ENCODE peak calls at places on chromosomes 6 and 20, in five cellular contexts. W is WTC11, P is A549, L is HepG2, Z is K562. T is an unnamed sample.

GRCh38 chr6:128743974-128744765 is 138.8 kb upstream of the LAMA2 start:
- DNase-seq in Z (no peak), L (no peak), W (peak; percentile 53), P (no peak), T (no peak)

GRCh38 chr6:89369009-89369408 is 16.5 kb upstream of the UBE2J1 start:
- DNase-seq in L (peak; percentile 35), Z (no peak), W (peak; percentile 50), P (no peak), T (no peak)

GRCh38 chr6:131027326-131027725 is 35.7 kb downstream of the EPB41L2 start:
- DNase-seq in P (no peak), Z (no peak), W (no peak), L (no peak), T (no peak)

GRCh38 chr20:16575390-16576140 is 2.3 kb upstream of the KIF16B start:
- DNase-seq in L (no peak), W (no peak), Z (no peak), P (peak; percentile 44), T (no peak)

GRCh38 chr6:64081459-64081858 is 445.9 kb downstream of the PHF3 start:
- DNase-seq in W (no peak), L (no peak), P (no peak), Z (no peak), T (no peak)

GRCh38 chr20:21048841-21049273 is 57.3 kb downstream of the LINC00237 start:
- DNase-seq in L (peak; percentile 55), W (peak; percentile 88), Z (peak; percentile 69), P (peak; percentile 69), T (no peak)

GRCh38 chr6:166242888-166243287 is 65.3 kb downstream of the PRR18 start:
- DNase-seq in L (no peak), W (no peak), P (no peak), Z (no peak), T (no peak)

GRCh38 chr6:36029464-36029863 is 1.9 kb downstream of the MAPK14 start:
- DNase-seq in Z (no peak), L (peak; percentile 68), P (no peak), W (no peak), T (no peak)

GRCh38 chr6:26159417-26160273 is 72.4 kb downstream of the HFE start:
- DNase-seq in P (no peak), Z (no peak), W (no peak), L (no peak), T (peak; percentile 45)

GRCh38 chr20:57103146-57103800 is 163.2 kb downstream of the BMP7 start:
- DNase-seq in L (no peak), Z (no peak), W (no peak), P (no peak), T (no peak)

GRCh38 chr6:56842602-56843475 is 112.1 kb upstream of the BEND6 start:
- DNase-seq in Z (no peak), P (no peak), W (peak; percentile 72), L (no peak), T (no peak)

GRCh38 chr6:56840467-56841371 is 114.2 kb upstream of the BEND6 start:
- DNase-seq in P (no peak), L (peak; percentile 49), Z (no peak), W (no peak), T (no peak)

GRCh38 chr6:56843476-56844349 is 111.2 kb upstream of the BEND6 start:
- DNase-seq in P (peak; percentile 65), L (peak; percentile 77), W (peak; percentile 81), Z (peak; percentile 66), T (peak; percentile 66)

GRCh38 chr6:56841372-56841749 is 113.5 kb upstream of the BEND6 start:
- DNase-seq in P (no peak), L (no peak), Z (no peak), W (no peak), T (no peak)

GRCh38 chr6:56841751-56842150 is 113.2 kb upstream of the BEND6 start:
- DNase-seq in P (no peak), Z (no peak), W (no peak), L (no peak), T (no peak)
- TF ChIP-seq ESRRA in P (no peak), Z (no peak), W (no peak), L (no peak), T (no peak)

DNA sequence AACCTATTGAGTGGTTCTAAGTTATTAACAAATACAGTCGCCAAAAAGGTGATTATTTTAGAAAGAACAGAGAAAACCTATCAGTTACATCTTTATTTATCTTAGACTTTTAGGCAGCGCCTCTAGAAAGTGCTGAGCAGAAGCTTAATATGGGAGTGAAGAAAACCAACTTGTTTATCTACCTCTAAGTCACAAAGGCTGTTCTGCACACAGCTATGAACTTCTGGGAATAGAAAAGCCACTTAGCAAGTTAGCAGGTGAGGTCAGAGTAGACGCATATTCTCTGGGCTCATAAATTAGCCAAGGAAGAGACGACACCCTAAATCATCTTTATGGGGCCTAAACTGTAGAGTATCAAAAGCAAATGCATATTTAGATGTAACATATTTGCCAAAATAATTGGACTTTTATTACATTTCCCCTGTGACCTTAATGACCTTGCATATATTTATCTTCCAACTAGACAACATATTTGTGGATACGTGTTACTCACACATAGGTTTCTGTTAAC is 267.0 kb downstream of the ADGB start:
- DNase-seq in L (no peak), W (no peak), Z (no peak), P (no peak), T (no peak)
- TF ChIP-seq ESRRA in L (no peak), W (no peak), Z (peak; percentile 78), P (no peak), T (no peak)

GRCh38 chr20:4633780-4634179 is 87.9 kb upstream of the PRND start:
- DNase-seq in Z (no peak), P (no peak), L (no peak), W (no peak), T (no peak)
- TF ChIP-seq ESRRA in Z (no peak), P (no peak), L (no peak), W (no peak), T (no peak)

GRCh38 chr6:125044667-125045066 is 82.4 kb downstream of the RNF217 start:
- DNase-seq in L (no peak), W (no peak), P (no peak), Z (no peak), T (no peak)

GRCh38 chr6:125041740-125042459 is 79.7 kb downstream of the RNF217 start:
- DNase-seq in P (no peak), W (no peak), L (no peak), Z (no peak), T (no peak)

GRCh38 chr6:125044066-125044465 is 81.8 kb downstream of the RNF217 start:
- DNase-seq in P (no peak), Z (no peak), L (no peak), W (no peak), T (no peak)

GRCh38 chr6:125048274-125048673 is 86.0 kb downstream of the RNF217 start:
- DNase-seq in Z (no peak), W (no peak), P (no peak), L (no peak), T (no peak)

DNA sequence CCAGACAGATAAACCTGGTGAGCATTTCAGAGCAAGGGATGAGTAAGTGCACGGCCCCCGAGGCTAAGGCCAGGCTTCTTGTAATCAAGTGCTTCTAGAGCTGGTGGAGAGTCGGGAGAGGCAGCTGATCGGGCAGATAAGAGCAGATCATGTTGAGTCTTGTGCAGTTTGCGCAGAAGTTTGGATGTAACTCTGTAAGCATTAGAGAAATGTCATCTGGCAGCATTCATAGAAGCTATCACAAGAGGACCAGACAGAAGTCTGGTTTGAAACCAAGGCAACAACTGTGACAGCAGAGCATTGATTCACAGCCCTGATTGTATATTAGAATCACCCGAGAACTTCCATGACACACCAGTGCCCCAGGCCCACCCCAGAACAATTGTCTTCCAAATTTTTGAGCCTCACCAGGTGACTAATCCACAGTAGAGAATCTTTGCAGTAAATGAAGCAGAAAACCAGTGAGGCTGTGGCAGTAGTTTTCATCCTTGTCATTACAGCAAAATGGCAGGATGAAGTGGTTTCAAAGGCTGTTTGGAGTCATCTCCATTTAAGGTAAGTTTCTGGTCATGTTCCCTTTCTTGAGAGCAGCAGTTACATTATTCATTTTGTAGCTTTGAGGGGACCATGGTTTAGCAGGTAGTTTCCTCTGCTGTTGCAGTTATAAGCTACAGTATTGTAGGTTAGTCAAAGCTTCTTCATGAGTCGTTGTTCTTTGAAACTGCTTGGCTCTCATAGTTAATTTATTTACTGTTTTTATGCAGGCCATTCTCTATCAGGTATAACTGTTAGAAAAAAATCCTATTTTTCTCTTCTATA is 84.1 kb downstream of the RNF217 start:
- DNase-seq in L (no peak), Z (peak; percentile 36), W (no peak), P (no peak), T (no peak)
- TF ChIP-seq ESRRA in L (no peak), Z (no peak), W (no peak), P (no peak), T (no peak)

DNA sequence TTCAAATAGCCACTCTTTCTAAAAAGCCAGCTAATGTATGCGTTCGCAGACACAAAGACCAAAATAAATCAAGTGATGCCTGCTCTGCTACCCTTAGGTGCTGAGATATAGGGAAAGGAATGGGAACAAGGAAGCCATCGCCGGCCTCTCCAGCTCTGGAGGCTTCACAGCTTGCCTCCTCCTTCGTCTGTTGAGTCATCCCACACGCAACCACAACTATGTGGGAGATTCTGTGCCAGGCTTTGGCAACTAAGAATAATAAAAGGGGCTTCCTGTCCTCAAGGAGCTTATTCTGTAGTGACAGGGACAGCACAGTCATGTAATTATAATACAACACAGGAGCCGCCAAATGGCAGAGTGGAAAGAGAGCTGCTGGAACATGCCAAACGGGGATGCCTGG is 27.4 kb upstream of the SLC22A23 start:
- DNase-seq in L (no peak), P (no peak), Z (no peak), W (no peak), T (no peak)
- TF ChIP-seq ESRRA in L (no peak), P (no peak), Z (no peak), W (no peak), T (no peak)

GRCh38 chr20:50395258-50395729 is 114.9 kb upstream of the PTPN1 start:
- DNase-seq in Z (no peak), W (no peak), L (no peak), P (no peak), T (no peak)
- TF ChIP-seq ESRRA in Z (no peak), W (no peak), L (no peak), P (no peak), T (no peak)

GRCh38 chr20:23407770-23408467 is 13.4 kb downstream of the NAPB start:
- DNase-seq in Z (no peak), W (no peak), L (no peak), P (no peak), T (no peak)

GRCh38 chr20:23406880-23407279 is 14.4 kb downstream of the NAPB start:
- DNase-seq in P (no peak), Z (no peak), W (no peak), L (no peak), T (no peak)

GRCh38 chr20:23401051-23401450 is 20.2 kb downstream of the NAPB start:
- DNase-seq in Z (no peak), L (no peak), W (no peak), P (no peak), T (no peak)

GRCh38 chr20:23403721-23404120 is 17.6 kb downstream of the NAPB start:
- DNase-seq in Z (no peak), P (no peak), W (no peak), L (no peak), T (no peak)

GRCh38 chr20:23404196-23404595 is 17.1 kb downstream of the NAPB start:
- DNase-seq in L (peak; percentile 54), P (no peak), Z (no peak), W (no peak), T (no peak)
- TF ChIP-seq ESRRA in L (no peak), P (no peak), Z (no peak), W (no peak), T (no peak)

GRCh38 chr6:29834564-29835436 is 7.2 kb downstream of the HLA-G start:
- DNase-seq in W (peak; percentile 82), L (no peak), Z (peak; percentile 30), P (no peak), T (no peak)
- TF ChIP-seq ESRRA in W (no peak), L (no peak), Z (no peak), P (no peak), T (no peak)

T was measured in GM12878.